ENCODE peak calls at places on chromosomes 7 and 10, in four cellular contexts. B is SJSA1, A is activated T-cell treated with anti-CD3 and anti-CD28 coated beads for 1 hour, M is T-helper 1 cell. J is an unnamed sample.

GRCh38 chr10:124999433-125000365 is 57.8 kb downstream of the ZRANB1 start:
- DNase-seq in B (no peak), M (no peak), A (no peak), J (no peak)

GRCh38 chr7:69411466-69411865 is 186.8 kb upstream of the AUTS2 start:
- DNase-seq in M (no peak), A (no peak), B (no peak), J (no peak)

GRCh38 chr10:86312701-86313270 is 53.8 kb downstream of the GRID1 start:
- DNase-seq in B (no peak), A (no peak), M (no peak), J (no peak)

GRCh38 chr10:124993728-124994451 is 52.0 kb downstream of the ZRANB1 start:
- DNase-seq in A (no peak), B (no peak), M (no peak), J (no peak)

GRCh38 chr10:124003070-124003419 is 90.4 kb downstream of the CHST15 start:
- DNase-seq in B (no peak), A (no peak), M (no peak), J (no peak)

GRCh38 chr7:44279286-44279685 is 46.1 kb downstream of the CAMK2B start:
- DNase-seq in M (no peak), A (no peak), B (no peak), J (no peak)

GRCh38 chr10:78532480-78533046 is 498.9 kb downstream of the RPS24 start:
- DNase-seq in M (no peak), A (no peak), B (no peak), J (no peak)

GRCh38 chr7:8217200-8218068 is 44.5 kb downstream of the ICA1 start:
- DNase-seq in A (no peak), M (peak; percentile 70), B (peak; percentile 29), J (no peak)

GRCh38 chr7:544528-545221 is 25.0 kb upstream of the PDGFA start:
- DNase-seq in B (no peak), A (no peak), M (no peak), J (no peak)

GRCh38 chr7:155292680-155293226 is 4.9 kb upstream of the INSIG1 start:
- DNase-seq in M (no peak), A (no peak), B (no peak), J (no peak)

GRCh38 chr7:66869660-66870450 is 51.2 kb upstream of the TMEM248 start:
- DNase-seq in A (no peak), M (no peak), B (no peak), J (no peak)

GRCh38 chr10:98295907-98296306 is 27.9 kb upstream of the LOXL4 start:
- DNase-seq in M (no peak), A (no peak), B (no peak), J (no peak)

GRCh38 chr10:97708976-97709745 is 4.4 kb upstream of the MARVELD1 start:
- DNase-seq in M (no peak), B (peak; percentile 65), A (peak; percentile 22), J (peak; percentile 4)

GRCh38 chr10:68221196-68221595 is 10.7 kb downstream of the ATOH7 start:
- DNase-seq in M (no peak), A (no peak), B (no peak), J (no peak)

GRCh38 chr10:102120987-102121738 is 995 bp upstream of the LDB1 start:
- DNase-seq in B (peak; percentile 69), A (no peak), M (no peak), J (no peak)

GRCh38 chr7:33452805-33453502 is 323.6 kb downstream of the BBS9 start:
- DNase-seq in B (no peak), M (no peak), A (no peak), J (no peak)

GRCh38 chr10:28532223-28532508 is 752 bp upstream of the WAC start:
- DNase-seq in M (no peak), B (no peak), A (peak; percentile 48), J (peak; percentile 60)

GRCh38 chr10:44376504-44377099 is 8.3 kb downstream of the CXCL12 start:
- DNase-seq in M (no peak), B (no peak), A (no peak), J (no peak)

GRCh38 chr10:12237265-12238220 is 41.6 kb downstream of the CDC123 start:
- DNase-seq in M (no peak), B (no peak), A (no peak), J (no peak)

GRCh38 chr10:102268333-102268999 is 23.1 kb downstream of the GBF1 start:
- DNase-seq in M (no peak), A (no peak), B (no peak), J (no peak)

GRCh38 chr7:36794689-36795088 is 70.4 kb upstream of the AOAH start:
- DNase-seq in M (no peak), A (no peak), B (no peak), J (no peak)

GRCh38 chr10:46534828-46535524 is 21.5 kb downstream of the GPRIN2 start:
- DNase-seq in A (no peak), M (no peak), B (peak; percentile 56), J (no peak)

GRCh38 chr7:24477807-24478655 is 95.2 kb upstream of the PALS2 start:
- DNase-seq in A (no peak), B (peak; percentile 74), M (no peak), J (no peak)

GRCh38 chr10:6907877-6908530 is 327.9 kb upstream of the PRKCQ start:
- DNase-seq in M (no peak), A (no peak), B (no peak), J (no peak)

GRCh38 chr10:104349623-104350142 is 4.0 kb upstream of the CFAP58 start:
- DNase-seq in M (peak; percentile 58), B (no peak), A (no peak), J (no peak)

GRCh38 chr10:70551971-70552422 is 50.5 kb downstream of the PRF1 start:
- DNase-seq in A (no peak), M (no peak), B (peak; percentile 76), J (no peak)

GRCh38 chr10:60040003-60040662 is 133.8 kb upstream of the CCDC6 start:
- DNase-seq in M (no peak), B (no peak), A (no peak), J (no peak)

GRCh38 chr7:98754041-98754479 is 115.8 kb downstream of the TMEM130 start:
- DNase-seq in B (no peak), A (no peak), M (no peak), J (no peak)

GRCh38 chr7:25148772-25149575 is 23.9 kb upstream of the CYCS start:
- DNase-seq in B (no peak), M (no peak), A (no peak), J (no peak)

GRCh38 chr7:124489925-124490324 is 275.7 kb downstream of the GPR37 start:
- DNase-seq in M (no peak), A (no peak), B (no peak), J (no peak)

GRCh38 chr10:43461950-43462349 is 25.0 kb downstream of the ZNF487 start:
- DNase-seq in A (no peak), M (peak; percentile 79), B (peak; percentile 68), J (no peak)

GRCh38 chr7:32217841-32218467 is 147.7 kb upstream of the PDE1C start:
- DNase-seq in M (no peak), A (no peak), B (no peak), J (no peak)

J was measured in effector CD8-positive, alpha-beta T cell.